ENCODE peak calls at places on chromosome 4, in six cellular contexts. One of them, this sample, is unnamed.

GRCh38 chr4:178273168-178273567 is 830.9 kb upstream of the AGA start:
- DNase-seq in left ventricle myocardium inferior: no peak
- DNase-seq in NCI-H2171: no peak
- DNase-seq in HuH-7.5: no peak
- DNase-seq in fibroblast of the conjunctiva: no peak
- DNase-seq in non-pigmented ciliary epithelial cell: no peak
- DNase-seq in this sample: no peak

GRCh38 chr4:39706334-39706733 is 8.4 kb downstream of the UBE2K start:
- DNase-seq in fibroblast of the conjunctiva: no peak
- DNase-seq in NCI-H2171: no peak
- DNase-seq in left ventricle myocardium inferior: peak; percentile 30
- DNase-seq in HuH-7.5: no peak
- DNase-seq in non-pigmented ciliary epithelial cell: no peak
- DNase-seq in this sample: peak; percentile 63

GRCh38 chr4:147550626-147551250 is 66.5 kb upstream of the TMEM184C start:
- DNase-seq in left ventricle myocardium inferior: no peak
- DNase-seq in fibroblast of the conjunctiva: peak; percentile 13
- DNase-seq in NCI-H2171: no peak
- DNase-seq in non-pigmented ciliary epithelial cell: no peak
- DNase-seq in HuH-7.5: no peak
- DNase-seq in this sample: no peak

GRCh38 chr4:153160856-153161598 is 43.2 kb upstream of the TRIM2 start:
- DNase-seq in fibroblast of the conjunctiva: no peak
- DNase-seq in NCI-H2171: no peak
- DNase-seq in non-pigmented ciliary epithelial cell: no peak
- DNase-seq in left ventricle myocardium inferior: no peak
- DNase-seq in HuH-7.5: no peak
- DNase-seq in this sample: no peak

GRCh38 chr4:170339522-170339921 is 249.8 kb upstream of the AADAT start:
- DNase-seq in non-pigmented ciliary epithelial cell: no peak
- DNase-seq in NCI-H2171: no peak
- DNase-seq in fibroblast of the conjunctiva: no peak
- DNase-seq in left ventricle myocardium inferior: no peak
- DNase-seq in HuH-7.5: no peak
- DNase-seq in this sample: no peak

GRCh38 chr4:12703076-12703475 is 781.1 kb downstream of the RAB28 start:
- DNase-seq in left ventricle myocardium inferior: no peak
- DNase-seq in fibroblast of the conjunctiva: no peak
- DNase-seq in HuH-7.5: no peak
- DNase-seq in non-pigmented ciliary epithelial cell: no peak
- DNase-seq in NCI-H2171: no peak
- DNase-seq in this sample: no peak

GRCh38 chr4:150818129-150818528 is 197.0 kb downstream of the LRBA start:
- DNase-seq in HuH-7.5: no peak
- DNase-seq in non-pigmented ciliary epithelial cell: no peak
- DNase-seq in NCI-H2171: no peak
- DNase-seq in left ventricle myocardium inferior: no peak
- DNase-seq in fibroblast of the conjunctiva: no peak
- DNase-seq in this sample: no peak

GRCh38 chr4:70670332-70671014 is 4.2 kb upstream of the JCHAIN start:
- DNase-seq in non-pigmented ciliary epithelial cell: no peak
- DNase-seq in fibroblast of the conjunctiva: no peak
- DNase-seq in NCI-H2171: no peak
- DNase-seq in HuH-7.5: no peak
- DNase-seq in left ventricle myocardium inferior: no peak
- DNase-seq in this sample: no peak

GRCh38 chr4:154984148-154984547 is 203.1 kb downstream of the RBM46 start:
- DNase-seq in NCI-H2171: no peak
- DNase-seq in HuH-7.5: no peak
- DNase-seq in fibroblast of the conjunctiva: no peak
- DNase-seq in left ventricle myocardium inferior: no peak
- DNase-seq in non-pigmented ciliary epithelial cell: no peak
- DNase-seq in this sample: no peak

GRCh38 chr4:113445286-113445685 is 316.3 kb downstream of the CAMK2D start:
- DNase-seq in NCI-H2171: no peak
- DNase-seq in non-pigmented ciliary epithelial cell: no peak
- DNase-seq in fibroblast of the conjunctiva: peak; percentile 99
- DNase-seq in HuH-7.5: no peak
- DNase-seq in left ventricle myocardium inferior: peak; percentile 38
- DNase-seq in this sample: no peak

GRCh38 chr4:40546506-40546905 is 83.2 kb downstream of the RBM47 start:
- DNase-seq in non-pigmented ciliary epithelial cell: no peak
- DNase-seq in NCI-H2171: no peak
- DNase-seq in left ventricle myocardium inferior: no peak
- DNase-seq in fibroblast of the conjunctiva: no peak
- DNase-seq in HuH-7.5: no peak
- DNase-seq in this sample: peak; percentile 86

GRCh38 chr4:125041372-125041930 is 273.3 kb upstream of the FAT4 start:
- DNase-seq in NCI-H2171: no peak
- DNase-seq in left ventricle myocardium inferior: no peak
- DNase-seq in non-pigmented ciliary epithelial cell: no peak
- DNase-seq in fibroblast of the conjunctiva: no peak
- DNase-seq in HuH-7.5: no peak
- DNase-seq in this sample: no peak

GRCh38 chr4:155741546-155741945 is 17.3 kb upstream of the GUCY1B1 start:
- DNase-seq in non-pigmented ciliary epithelial cell: no peak
- DNase-seq in NCI-H2171: no peak
- DNase-seq in left ventricle myocardium inferior: no peak
- DNase-seq in fibroblast of the conjunctiva: no peak
- DNase-seq in HuH-7.5: no peak
- DNase-seq in this sample: no peak

GRCh38 chr4:14961292-14961691 is 41.0 kb upstream of the CPEB2 start:
- DNase-seq in left ventricle myocardium inferior: no peak
- DNase-seq in HuH-7.5: no peak
- DNase-seq in fibroblast of the conjunctiva: no peak
- DNase-seq in NCI-H2171: no peak
- DNase-seq in non-pigmented ciliary epithelial cell: no peak
- DNase-seq in this sample: no peak